ENCODE peak calls at places on chromosome 4, in five cellular contexts. C is lower lobe of right lung, W is uterus, U is T follicular helper cell, Z is NCI-H748 treated with DMSO at 0.1 percent for 48 hours. L is an unnamed sample.

GRCh38 chr4:81541546-81541945 is 69.8 kb upstream of the RASGEF1B start:
- DNase-seq in U (no peak), W (no peak), Z (no peak), C (no peak), L (no peak)

GRCh38 chr4:60847614-60848013 is 352.5 kb upstream of the ADGRL3 start:
- DNase-seq in Z (no peak), U (no peak), W (no peak), C (no peak), L (no peak)

GRCh38 chr4:138184881-138185280 is 57.3 kb downstream of the SLC7A11 start:
- DNase-seq in Z (no peak), U (no peak), C (no peak), W (no peak), L (no peak)

GRCh38 chr4:76088719-76089118 is 14.2 kb downstream of the ART3 start:
- DNase-seq in W (no peak), Z (no peak), C (no peak), U (no peak), L (no peak)

GRCh38 chr4:128521634-128522253 is 234.1 kb upstream of the PGRMC2 start:
- DNase-seq in U (no peak), C (no peak), Z (no peak), W (no peak), L (peak)

GRCh38 chr4:7295201-7295916 is 103.0 kb downstream of the SORCS2 start:
- DNase-seq in U (no peak), C (peak), W (peak), Z (no peak), L (no peak)

GRCh38 chr4:1582227-1582626 is 101.9 kb downstream of the FAM53A start:
- DNase-seq in U (no peak), Z (no peak), C (peak), W (no peak), L (no peak)

GRCh38 chr4:2977116-2978097 is 14.0 kb downstream of the GRK4 start:
- DNase-seq in Z (no peak), W (no peak), U (no peak), C (no peak), L (peak)

GRCh38 chr4:169854090-169854489 is 96.3 kb upstream of the HPF1 start:
- DNase-seq in C (no peak), W (no peak), U (no peak), Z (no peak), L (no peak)

GRCh38 chr4:155566241-155566823 is 100.3 kb upstream of the GUCY1A1 start:
- DNase-seq in Z (no peak), U (no peak), C (no peak), W (no peak), L (peak)

GRCh38 chr4:110849461-110849860 is 226.6 kb upstream of the PITX2 start:
- DNase-seq in C (no peak), W (no peak), U (no peak), Z (no peak), L (no peak)

GRCh38 chr4:59612235-59612634 is 1587.9 kb upstream of the ADGRL3 start:
- DNase-seq in U (no peak), W (no peak), Z (no peak), C (no peak), L (peak)

GRCh38 chr4:123127865-123128264 is 205.5 kb upstream of the NUDT6 start:
- DNase-seq in W (no peak), Z (no peak), C (no peak), U (no peak), L (no peak)

GRCh38 chr4:168095776-168096443 is 3.6 kb downstream of the ANXA10 start:
- DNase-seq in W (no peak), Z (no peak), U (no peak), C (no peak), L (no peak)

GRCh38 chr4:37662306-37662705 is 23.9 kb downstream of the RELL1 start:
- DNase-seq in Z (no peak), W (no peak), U (no peak), C (no peak), L (no peak)

GRCh38 chr4:38788327-38788726 is 5.5 kb upstream of the TLR10 start:
- DNase-seq in C (no peak), U (no peak), W (no peak), Z (no peak), L (no peak)

GRCh38 chr4:184400375-184400870 is 73.9 kb downstream of the IRF2 start:
- DNase-seq in U (no peak), Z (no peak), C (no peak), W (no peak), L (peak)

GRCh38 chr4:125750827-125751466 is 436.2 kb downstream of the FAT4 start:
- DNase-seq in U (no peak), W (no peak), C (no peak), Z (no peak), L (peak)

GRCh38 chr4:69731261-69731660 is 29.2 kb downstream of the SULT1B1 start:
- DNase-seq in C (no peak), Z (no peak), U (no peak), W (no peak), L (no peak)

GRCh38 chr4:616911-617643 is 8.3 kb upstream of the PDE6B start:
- DNase-seq in Z (no peak), C (no peak), W (no peak), U (no peak), L (no peak)

L was measured in AG08395.